ENCODE peak calls at places on chromosomes 4 and X, in ten cellular contexts. One of them, this sample, is unnamed.

GRCh38 chr4:13917010-13917409 is 289.5 kb upstream of the BOD1L1 start:
- DNase-seq in stimulated activated CD4-positive, alpha-beta T cell treated with anti-CD3 and anti-CD28 coated beads, TNF-alpha, amount 100 ng/mL, for 1 hour: no peak
- DNase-seq in CD4-positive, alpha-beta T cell: no peak
- DNase-seq in substantia nigra: no peak
- DNase-seq in NCI-H187 treated with DMSO at 0.1 percent for 48 hours: no peak
- DNase-seq in nucleus accumbens: no peak
- DNase-seq in KBM-7: no peak
- DNase-seq in pons: no peak
- DNase-seq in AG04450: no peak
- DNase-seq in cardiac fibroblast: peak; percentile 59
- DNase-seq in this sample: no peak

GRCh38 chrX:116272328-116272727 is 101.8 kb downstream of the AGTR2 start:
- DNase-seq in stimulated activated CD4-positive, alpha-beta T cell treated with anti-CD3 and anti-CD28 coated beads, TNF-alpha, amount 100 ng/mL, for 1 hour: no peak
- DNase-seq in CD4-positive, alpha-beta T cell: no peak
- DNase-seq in substantia nigra: no peak
- DNase-seq in NCI-H187 treated with DMSO at 0.1 percent for 48 hours: no peak
- DNase-seq in nucleus accumbens: no peak
- DNase-seq in KBM-7: no peak
- DNase-seq in pons: no peak
- DNase-seq in AG04450: peak; percentile 34
- DNase-seq in cardiac fibroblast: peak; percentile 95
- DNase-seq in this sample: no peak

GRCh38 chr4:81454498-81454897 is 17.2 kb downstream of the RASGEF1B start:
- DNase-seq in stimulated activated CD4-positive, alpha-beta T cell treated with anti-CD3 and anti-CD28 coated beads, TNF-alpha, amount 100 ng/mL, for 1 hour: no peak
- DNase-seq in CD4-positive, alpha-beta T cell: no peak
- DNase-seq in substantia nigra: no peak
- DNase-seq in NCI-H187 treated with DMSO at 0.1 percent for 48 hours: no peak
- DNase-seq in nucleus accumbens: no peak
- DNase-seq in KBM-7: peak; percentile 12
- DNase-seq in pons: no peak
- DNase-seq in AG04450: no peak
- DNase-seq in cardiac fibroblast: no peak
- DNase-seq in this sample: no peak

GRCh38 chr4:110347805-110348204 is 128.2 kb upstream of the ENPEP start:
- DNase-seq in stimulated activated CD4-positive, alpha-beta T cell treated with anti-CD3 and anti-CD28 coated beads, TNF-alpha, amount 100 ng/mL, for 1 hour: no peak
- DNase-seq in CD4-positive, alpha-beta T cell: no peak
- DNase-seq in substantia nigra: no peak
- DNase-seq in NCI-H187 treated with DMSO at 0.1 percent for 48 hours: no peak
- DNase-seq in nucleus accumbens: no peak
- DNase-seq in KBM-7: no peak
- DNase-seq in pons: no peak
- DNase-seq in AG04450: no peak
- DNase-seq in cardiac fibroblast: no peak
- DNase-seq in this sample: no peak

GRCh38 chrX:71493111-71493613 is 39.7 kb upstream of the OGT start:
- DNase-seq in stimulated activated CD4-positive, alpha-beta T cell treated with anti-CD3 and anti-CD28 coated beads, TNF-alpha, amount 100 ng/mL, for 1 hour: no peak
- DNase-seq in CD4-positive, alpha-beta T cell: no peak
- DNase-seq in substantia nigra: no peak
- DNase-seq in NCI-H187 treated with DMSO at 0.1 percent for 48 hours: no peak
- DNase-seq in nucleus accumbens: no peak
- DNase-seq in KBM-7: no peak
- DNase-seq in pons: peak; percentile 11
- DNase-seq in AG04450: no peak
- DNase-seq in cardiac fibroblast: peak; percentile 38
- DNase-seq in this sample: peak; percentile 34

GRCh38 chrX:147476008-147476407 is 435.7 kb upstream of the FMR1 start:
- DNase-seq in stimulated activated CD4-positive, alpha-beta T cell treated with anti-CD3 and anti-CD28 coated beads, TNF-alpha, amount 100 ng/mL, for 1 hour: no peak
- DNase-seq in CD4-positive, alpha-beta T cell: no peak
- DNase-seq in substantia nigra: no peak
- DNase-seq in NCI-H187 treated with DMSO at 0.1 percent for 48 hours: no peak
- DNase-seq in nucleus accumbens: no peak
- DNase-seq in KBM-7: peak; percentile 29
- DNase-seq in pons: peak; percentile 1
- DNase-seq in AG04450: no peak
- DNase-seq in cardiac fibroblast: no peak
- DNase-seq in this sample: no peak

GRCh38 chrX:8042304-8042703 is 115.1 kb upstream of the PNPLA4 start:
- DNase-seq in stimulated activated CD4-positive, alpha-beta T cell treated with anti-CD3 and anti-CD28 coated beads, TNF-alpha, amount 100 ng/mL, for 1 hour: no peak
- DNase-seq in CD4-positive, alpha-beta T cell: no peak
- DNase-seq in substantia nigra: no peak
- DNase-seq in NCI-H187 treated with DMSO at 0.1 percent for 48 hours: peak; percentile 36
- DNase-seq in nucleus accumbens: no peak
- DNase-seq in KBM-7: peak; percentile 1
- DNase-seq in pons: no peak
- DNase-seq in AG04450: no peak
- DNase-seq in cardiac fibroblast: no peak
- DNase-seq in this sample: no peak

GRCh38 chr4:71938776-71939175 is 93.0 kb upstream of the NPFFR2 start:
- DNase-seq in stimulated activated CD4-positive, alpha-beta T cell treated with anti-CD3 and anti-CD28 coated beads, TNF-alpha, amount 100 ng/mL, for 1 hour: no peak
- DNase-seq in CD4-positive, alpha-beta T cell: no peak
- DNase-seq in substantia nigra: no peak
- DNase-seq in NCI-H187 treated with DMSO at 0.1 percent for 48 hours: no peak
- DNase-seq in nucleus accumbens: no peak
- DNase-seq in KBM-7: no peak
- DNase-seq in pons: no peak
- DNase-seq in AG04450: no peak
- DNase-seq in cardiac fibroblast: peak; percentile 0
- DNase-seq in this sample: no peak

GRCh38 chrX:74458738-74459137 is 37.4 kb downstream of the SLC16A2 start:
- DNase-seq in stimulated activated CD4-positive, alpha-beta T cell treated with anti-CD3 and anti-CD28 coated beads, TNF-alpha, amount 100 ng/mL, for 1 hour: no peak
- DNase-seq in CD4-positive, alpha-beta T cell: no peak
- DNase-seq in substantia nigra: no peak
- DNase-seq in NCI-H187 treated with DMSO at 0.1 percent for 48 hours: no peak
- DNase-seq in nucleus accumbens: no peak
- DNase-seq in KBM-7: no peak
- DNase-seq in pons: no peak
- DNase-seq in AG04450: no peak
- DNase-seq in cardiac fibroblast: peak; percentile 69
- DNase-seq in this sample: no peak

GRCh38 chrX:75746891-75747639 is 38.0 kb downstream of the MAGEE2 start:
- DNase-seq in stimulated activated CD4-positive, alpha-beta T cell treated with anti-CD3 and anti-CD28 coated beads, TNF-alpha, amount 100 ng/mL, for 1 hour: no peak
- DNase-seq in CD4-positive, alpha-beta T cell: no peak
- DNase-seq in substantia nigra: no peak
- DNase-seq in NCI-H187 treated with DMSO at 0.1 percent for 48 hours: no peak
- DNase-seq in nucleus accumbens: no peak
- DNase-seq in KBM-7: peak; percentile 54
- DNase-seq in pons: no peak
- DNase-seq in AG04450: no peak
- DNase-seq in cardiac fibroblast: peak; percentile 25
- DNase-seq in this sample: peak; percentile 48

GRCh38 chr4:56128231-56128630 is 179.5 kb downstream of the CEP135 start:
- DNase-seq in stimulated activated CD4-positive, alpha-beta T cell treated with anti-CD3 and anti-CD28 coated beads, TNF-alpha, amount 100 ng/mL, for 1 hour: no peak
- DNase-seq in CD4-positive, alpha-beta T cell: no peak
- DNase-seq in substantia nigra: no peak
- DNase-seq in NCI-H187 treated with DMSO at 0.1 percent for 48 hours: no peak
- DNase-seq in nucleus accumbens: no peak
- DNase-seq in KBM-7: no peak
- DNase-seq in pons: no peak
- DNase-seq in AG04450: no peak
- DNase-seq in cardiac fibroblast: peak; percentile 83
- DNase-seq in this sample: no peak

GRCh38 chrX:78595901-78596502 is 63.1 kb downstream of the RTL3 start:
- DNase-seq in stimulated activated CD4-positive, alpha-beta T cell treated with anti-CD3 and anti-CD28 coated beads, TNF-alpha, amount 100 ng/mL, for 1 hour: no peak
- DNase-seq in CD4-positive, alpha-beta T cell: no peak
- DNase-seq in substantia nigra: no peak
- DNase-seq in NCI-H187 treated with DMSO at 0.1 percent for 48 hours: no peak
- DNase-seq in nucleus accumbens: no peak
- DNase-seq in KBM-7: peak; percentile 76
- DNase-seq in pons: no peak
- DNase-seq in AG04450: no peak
- DNase-seq in cardiac fibroblast: peak; percentile 18
- DNase-seq in this sample: no peak

GRCh38 chr4:7657545-7658296 is 223.0 kb upstream of the PSAPL1 start:
- DNase-seq in stimulated activated CD4-positive, alpha-beta T cell treated with anti-CD3 and anti-CD28 coated beads, TNF-alpha, amount 100 ng/mL, for 1 hour: no peak
- DNase-seq in CD4-positive, alpha-beta T cell: no peak
- DNase-seq in substantia nigra: no peak
- DNase-seq in NCI-H187 treated with DMSO at 0.1 percent for 48 hours: no peak
- DNase-seq in nucleus accumbens: no peak
- DNase-seq in KBM-7: no peak
- DNase-seq in pons: no peak
- DNase-seq in AG04450: no peak
- DNase-seq in cardiac fibroblast: no peak
- DNase-seq in this sample: no peak

GRCh38 chrX:155544886-155545285 is 67.9 kb downstream of the TMLHE start:
- DNase-seq in stimulated activated CD4-positive, alpha-beta T cell treated with anti-CD3 and anti-CD28 coated beads, TNF-alpha, amount 100 ng/mL, for 1 hour: no peak
- DNase-seq in CD4-positive, alpha-beta T cell: no peak
- DNase-seq in substantia nigra: no peak
- DNase-seq in NCI-H187 treated with DMSO at 0.1 percent for 48 hours: no peak
- DNase-seq in nucleus accumbens: no peak
- DNase-seq in KBM-7: no peak
- DNase-seq in pons: no peak
- DNase-seq in AG04450: no peak
- DNase-seq in cardiac fibroblast: peak; percentile 30
- DNase-seq in this sample: no peak

GRCh38 chr4:14313757-14314156 is 686.2 kb upstream of the BOD1L1 start:
- DNase-seq in stimulated activated CD4-positive, alpha-beta T cell treated with anti-CD3 and anti-CD28 coated beads, TNF-alpha, amount 100 ng/mL, for 1 hour: no peak
- DNase-seq in CD4-positive, alpha-beta T cell: no peak
- DNase-seq in substantia nigra: no peak
- DNase-seq in NCI-H187 treated with DMSO at 0.1 percent for 48 hours: no peak
- DNase-seq in nucleus accumbens: no peak
- DNase-seq in KBM-7: no peak
- DNase-seq in pons: no peak
- DNase-seq in AG04450: no peak
- DNase-seq in cardiac fibroblast: no peak
- DNase-seq in this sample: no peak

GRCh38 chrX:44234116-44234515 is 109.4 kb downstream of the EFHC2 start:
- DNase-seq in stimulated activated CD4-positive, alpha-beta T cell treated with anti-CD3 and anti-CD28 coated beads, TNF-alpha, amount 100 ng/mL, for 1 hour: no peak
- DNase-seq in CD4-positive, alpha-beta T cell: no peak
- DNase-seq in substantia nigra: no peak
- DNase-seq in NCI-H187 treated with DMSO at 0.1 percent for 48 hours: no peak
- DNase-seq in nucleus accumbens: no peak
- DNase-seq in KBM-7: no peak
- DNase-seq in pons: no peak
- DNase-seq in AG04450: no peak
- DNase-seq in cardiac fibroblast: no peak
- DNase-seq in this sample: no peak

GRCh38 chr4:173014113-173014558 is 154.5 kb upstream of the GALNT7 start:
- DNase-seq in stimulated activated CD4-positive, alpha-beta T cell treated with anti-CD3 and anti-CD28 coated beads, TNF-alpha, amount 100 ng/mL, for 1 hour: no peak
- DNase-seq in CD4-positive, alpha-beta T cell: no peak
- DNase-seq in substantia nigra: no peak
- DNase-seq in NCI-H187 treated with DMSO at 0.1 percent for 48 hours: no peak
- DNase-seq in nucleus accumbens: no peak
- DNase-seq in KBM-7: peak; percentile 39
- DNase-seq in pons: no peak
- DNase-seq in AG04450: no peak
- DNase-seq in cardiac fibroblast: peak; percentile 45
- DNase-seq in this sample: no peak